ENCODE peak calls at places on chromosomes 1 and 21, in ten cellular contexts. F, A, N, M, C, U, V, S, P and W are unnamed samples.

GRCh38 chr1:209412036-209412435 is 171.5 kb upstream of the CAMK1G start:
- DNase-seq in F (no peak), A (no peak), N (no peak), M (no peak), C (no peak), U (peak; percentile 83), V (no peak), S (peak; percentile 22), P (no peak), W (no peak)

GRCh38 chr1:109514846-109515245 is 5.3 kb upstream of the AMIGO1 start:
- DNase-seq in F (peak; percentile 55), A (no peak), N (no peak), M (no peak), C (no peak), U (no peak), V (no peak), S (no peak), P (no peak), W (no peak)

GRCh38 chr1:155910621-155911121 is 478 bp downstream of the RIT1 start:
- DNase-seq in F (peak; percentile 65), A (no peak), N (no peak), M (no peak), C (peak; percentile 43), U (peak; percentile 27), V (peak; percentile 24), S (peak; percentile 41), P (no peak), W (no peak)

GRCh38 chr1:24786191-24786590 is 40.9 kb downstream of the CLIC4 start:
- DNase-seq in F (peak; percentile 27), A (no peak), N (no peak), M (no peak), C (no peak), U (peak; percentile 64), V (no peak), S (no peak), P (no peak), W (no peak)

GRCh38 chr1:183477986-183478781 is 5.9 kb downstream of the SMG7 start:
- DNase-seq in F (no peak), A (no peak), N (no peak), M (no peak), C (no peak), U (no peak), V (no peak), S (no peak), P (no peak), W (no peak)

GRCh38 chr1:168621356-168621755 is 45.0 kb downstream of the XCL1 start:
- DNase-seq in F (no peak), A (no peak), N (peak; percentile 53), M (no peak), C (no peak), U (no peak), V (no peak), S (no peak), P (no peak), W (no peak)

GRCh38 chr1:7404046-7404742 is 366.9 kb upstream of the VAMP3 start:
- DNase-seq in F (no peak), A (no peak), N (no peak), M (no peak), C (no peak), U (no peak), V (no peak), S (no peak), P (no peak), W (no peak)

GRCh38 chr1:2592672-2593071 is 6.1 kb downstream of the PRXL2B start:
- DNase-seq in F (no peak), A (peak; percentile 30), N (no peak), M (no peak), C (no peak), U (no peak), V (no peak), S (no peak), P (no peak), W (no peak)

GRCh38 chr1:145871994-145872411 is 13.1 kb upstream of the PIAS3 start:
- DNase-seq in F (peak; percentile 46), A (peak; percentile 49), N (peak; percentile 70), M (no peak), C (peak; percentile 57), U (no peak), V (peak; percentile 26), S (no peak), P (no peak), W (no peak)

GRCh38 chr1:28087614-28088167 is 719 bp downstream of the EYA3 start:
- DNase-seq in F (peak; percentile 57), A (peak; percentile 50), N (no peak), M (no peak), C (peak; percentile 23), U (peak; percentile 29), V (no peak), S (no peak), P (peak; percentile 24), W (no peak)

GRCh38 chr1:9629445-9630201 is 21.9 kb upstream of the PIK3CD start:
- DNase-seq in F (no peak), A (peak; percentile 86), N (peak; percentile 73), M (peak; percentile 50), C (peak; percentile 62), U (no peak), V (no peak), S (no peak), P (no peak), W (no peak)

GRCh38 chr1:159161719-159162026 is 9.7 kb upstream of the CADM3 start:
- DNase-seq in F (no peak), A (no peak), N (no peak), M (no peak), C (no peak), U (no peak), V (no peak), S (no peak), P (no peak), W (no peak)

GRCh38 chr1:229058111-229058551 is 212.8 kb upstream of the RAB4A start:
- DNase-seq in F (no peak), A (peak; percentile 25), N (no peak), M (no peak), C (no peak), U (peak; percentile 41), V (no peak), S (peak; percentile 62), P (no peak), W (no peak)

GRCh38 chr1:54934869-54935268 is 45.6 kb upstream of the TMEM61 start:
- DNase-seq in F (peak; percentile 93), A (no peak), N (no peak), M (no peak), C (no peak), U (peak; percentile 83), V (no peak), S (no peak), P (peak; percentile 48), W (peak; percentile 83)

GRCh38 chr21:36171741-36172331 is 15.2 kb downstream of the DOP1B start:
- DNase-seq in F (no peak), A (no peak), N (peak; percentile 58), M (no peak), C (peak; percentile 45), U (no peak), V (no peak), S (no peak), P (no peak), W (no peak)

GRCh38 chr1:113073457-113073950 is 506 bp downstream of the LRIG2 start:
- DNase-seq in F (peak; percentile 63), A (no peak), N (no peak), M (no peak), C (peak; percentile 72), U (peak; percentile 54), V (no peak), S (no peak), P (peak; percentile 24), W (no peak)

GRCh38 chr21:35511298-35512162 is 462.4 kb upstream of the RUNX1 start:
- DNase-seq in F (peak; percentile 90), A (no peak), N (no peak), M (no peak), C (no peak), U (peak; percentile 91), V (no peak), S (no peak), P (no peak), W (no peak)